ENCODE peak calls at places on chromosomes 6 and 20, in seven cellular contexts. F is heart left ventricle, Q is body of pancreas, C is HepG2, T is uterus, R is WERI-Rb-1, E is fibroblast of lung. H is an unnamed sample. For H3K27me3 and H3K36me3, the result is how much of the 10 kb centered on the place peaks cover.

GRCh38 chr6:10361428-10361827 is 53.4 kb downstream of the TFAP2A start:
- DNase-seq in F (no peak), Q (no peak), C (no peak), T (no peak), R (no peak), E (no peak), H (no peak)

GRCh38 chr6:128275681-128276080 is 244.7 kb downstream of the PTPRK start:
- DNase-seq in F (no peak), Q (no peak), C (no peak), T (no peak), R (no peak), E (peak), H (no peak)

GRCh38 chr6:43970068-43970912 is 157.0 kb downstream of the MRPL14 start:
- DNase-seq in F (no peak), Q (no peak), C (no peak), T (no peak), R (peak), E (no peak), H (no peak)

GRCh38 chr6:157831424-157832249 is 8.6 kb downstream of the SNX9 start:
- DNase-seq in F (peak), Q (no peak), C (no peak), T (no peak), R (peak), E (no peak), H (peak)

GRCh38 chr6:145892026-145892425 is 72.1 kb downstream of the SHPRH start:
- DNase-seq in F (no peak), Q (no peak), C (no peak), T (no peak), R (no peak), E (no peak), H (no peak)

GRCh38 chr6:106444777-106445507 is 84.4 kb downstream of the CRYBG1 start:
- DNase-seq in F (no peak), Q (no peak), C (peak), T (no peak), R (peak), E (peak), H (peak)

GRCh38 chr20:56554869-56555268 is 21.8 kb downstream of the FAM209B start:
- DNase-seq in F (peak), Q (peak), C (peak), T (peak), R (peak), E (peak), H (no peak)

GRCh38 chr6:53524455-53524815 is 20.5 kb downstream of the GCLC start:
- DNase-seq in F (no peak), Q (no peak), C (no peak), T (no peak), R (no peak), E (peak), H (no peak)

GRCh38 chr20:24917797-24918578 is 31.1 kb upstream of the CST7 start:
- DNase-seq in F (peak), Q (peak), C (peak), T (peak), R (peak), E (peak), H (peak)

GRCh38 chr6:127267742-127268588 is 1.3 kb downstream of the RNF146 start:
- DNase-seq in F (no peak), Q (no peak), C (peak), T (no peak), R (no peak), E (no peak), H (no peak)

GRCh38 chr6:125722886-125723285 is 26.5 kb upstream of the HEY2 start:
- DNase-seq in F (no peak), Q (no peak), C (no peak), T (no peak), R (no peak), E (no peak), H (no peak)

GRCh38 chr6:143707702-143708101 is 29.9 kb downstream of the PHACTR2 start:
- DNase-seq in F (no peak), Q (no peak), C (no peak), T (no peak), R (no peak), E (no peak), H (no peak)

GRCh38 chr20:1215386-1216170 is 10.3 kb upstream of the RAD21L1 start:
- DNase-seq in F (no peak), Q (no peak), C (no peak), T (no peak), R (no peak), E (no peak), H (no peak)

GRCh38 chr6:26170951-26171841 is 84.0 kb downstream of the HFE start:
- DNase-seq in F (no peak), Q (no peak), C (no peak), T (no peak), R (no peak), E (peak), H (no peak)

GRCh38 chr20:56924316-56924975 is 295.3 kb downstream of the TFAP2C start:
- DNase-seq in F (no peak), Q (no peak), C (no peak), T (no peak), R (no peak), E (peak), H (no peak)

GRCh38 chr6:81894286-81894685 is 141.8 kb upstream of the TENT5A start:
- DNase-seq in F (no peak), Q (no peak), C (no peak), T (peak), R (no peak), E (peak), H (no peak)

GRCh38 chr20:58870293-58871014 is 17.9 kb downstream of the GNAS start:
- DNase-seq in F (peak), Q (peak), C (peak), T (peak), R (peak), E (peak), H (peak)

GRCh38 chr6:157428418-157429202 is 47.6 kb downstream of the ZDHHC14 start:
- DNase-seq in F (no peak), Q (no peak), C (peak), T (peak), R (no peak), E (no peak), H (peak)

GRCh38 chr20:53677447-53678314 is 84.0 kb upstream of the ZNF217 start:
- DNase-seq in F (peak), Q (peak), C (peak), T (peak), R (peak), E (peak), H (peak)

GRCh38 chr6:154122195-154122925 is 83.3 kb downstream of the OPRM1 start:
- DNase-seq in F (no peak), Q (no peak), C (no peak), T (no peak), R (no peak), E (no peak), H (no peak)

GRCh38 chr6:149094156-149094555 is 223.4 kb upstream of the TAB2 start:
- DNase-seq in F (no peak), Q (peak), C (no peak), T (no peak), R (no peak), E (no peak), H (peak)

GRCh38 chr6:139743629-139744028 is 369.2 kb upstream of the CITED2 start:
- DNase-seq in F (no peak), Q (no peak), C (peak), T (no peak), R (no peak), E (peak), H (no peak)

GRCh38 chr6:29011276-29011734 is 6.2 kb upstream of the ZNF311 start:
- DNase-seq in F (peak), Q (peak), C (no peak), T (peak), R (peak), E (peak), H (peak)

GRCh38 chr20:13422637-13423036 is 201.6 kb downstream of the ISM1 start:
- DNase-seq in F (no peak), Q (no peak), C (peak), T (no peak), R (no peak), E (no peak), H (no peak)

GRCh38 chr6:52409499-52409898 is 10.6 kb upstream of the EFHC1 start:
- DNase-seq in F (no peak), Q (no peak), C (no peak), T (no peak), R (no peak), E (peak), H (no peak)

DNA sequence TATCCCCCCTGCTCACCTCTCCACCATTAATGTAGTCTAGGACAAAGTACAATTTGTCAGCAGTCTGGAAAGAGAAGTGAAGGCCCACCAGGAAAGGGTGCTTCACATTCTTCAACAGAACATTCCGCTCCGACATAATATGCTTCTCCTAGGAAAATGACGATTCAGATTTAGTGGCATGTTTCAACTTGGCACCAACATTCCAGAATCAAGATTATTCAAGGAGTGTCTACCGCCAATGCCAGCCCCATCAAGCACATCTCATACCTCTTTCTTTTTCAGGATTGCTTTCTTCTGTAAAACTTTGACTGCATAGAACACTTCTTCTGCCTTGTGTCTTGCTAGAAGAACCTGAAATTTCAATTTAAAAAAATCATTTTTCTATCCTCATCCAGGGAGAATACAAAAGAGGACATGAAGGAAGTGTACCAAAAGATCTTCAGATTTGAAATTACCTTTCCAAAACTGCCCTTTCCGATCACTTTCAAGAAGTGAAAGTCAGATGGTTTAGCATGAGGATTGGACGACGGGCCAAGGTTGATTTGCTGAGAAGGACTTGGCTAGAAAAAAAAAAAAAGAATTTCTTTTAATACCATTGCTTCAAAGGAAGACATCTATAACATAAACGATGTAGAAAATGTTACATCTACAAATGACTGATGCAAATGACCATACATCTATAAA is 120.7 kb upstream of the SLC2A12 start:
- DNase-seq in F (no peak), Q (no peak), C (no peak), T (no peak), R (no peak), E (peak), H (no peak)
- H3K4me3 ChIP-seq in F (peak), Q (peak), C (peak), T (peak), R (no peak), E (peak), H (no peak)

GRCh38 chr20:23046431-23046830 is 3.0 kb downstream of the THBD start:
- DNase-seq in F (no peak), Q (no peak), C (no peak), T (no peak), R (no peak), E (no peak), H (no peak)
- H3K27me3 ChIP-seq in F (under half), Q (under half), C (under half), T (under half), R (half or more), E (under half), H (under half)

DNA sequence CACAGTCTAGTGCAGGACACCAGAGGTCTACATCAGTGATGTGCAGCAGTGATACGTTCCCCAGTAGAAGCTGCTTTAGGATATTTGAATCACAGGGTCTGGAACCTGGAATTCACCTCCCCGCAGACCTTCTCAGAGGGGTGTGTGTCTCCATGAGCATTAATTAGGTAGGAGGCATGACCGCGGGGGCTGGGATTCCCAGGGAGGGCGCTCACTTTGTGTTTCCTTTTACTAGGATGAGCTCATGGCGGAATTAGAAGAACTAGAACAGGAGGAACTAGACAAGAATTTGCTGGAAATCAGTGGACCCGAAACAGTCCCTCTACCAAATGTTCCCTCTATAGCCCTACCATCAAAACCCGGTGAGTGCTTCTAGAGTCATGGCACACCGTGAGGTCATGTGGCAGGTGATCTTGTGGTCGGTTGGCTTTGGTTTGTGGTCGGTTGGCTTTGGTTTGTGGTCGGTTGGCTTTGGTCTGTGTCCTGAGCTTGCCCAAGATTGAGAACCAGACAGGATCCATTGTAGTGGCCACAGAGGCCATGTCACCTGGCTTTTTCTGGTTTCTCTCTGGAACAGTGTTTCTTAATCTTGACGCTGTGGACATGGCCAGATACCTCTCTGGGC is 40.8 kb downstream of the CHMP4B start:
- DNase-seq in F (no peak), Q (no peak), C (no peak), T (no peak), R (no peak), E (no peak), H (no peak)
- H3K36me3 ChIP-seq in F (half or more), Q (under half), C (half or more), T (under half), R (under half), E (under half), H (under half)

GRCh38 chr6:46016063-46016608 is 476 bp upstream of the CLIC5 start:
- DNase-seq in F (no peak), Q (no peak), C (no peak), T (no peak), R (no peak), E (no peak), H (peak)

GRCh38 chr6:46015119-46015968 is at the start of gene CLIC5:
- DNase-seq in F (peak), Q (peak), C (no peak), T (no peak), R (peak), E (no peak), H (peak)

GRCh38 chr6:46013639-46014038 is 2.0 kb downstream of the CLIC5 start:
- DNase-seq in F (no peak), Q (no peak), C (no peak), T (no peak), R (no peak), E (no peak), H (peak)

GRCh38 chr6:46014054-46014453 is 1.6 kb downstream of the CLIC5 start:
- DNase-seq in F (no peak), Q (no peak), C (no peak), T (no peak), R (no peak), E (no peak), H (no peak)

GRCh38 chr6:46014511-46015118 is 1.0 kb downstream of the CLIC5 start:
- DNase-seq in F (peak), Q (peak), C (no peak), T (no peak), R (no peak), E (no peak), H (peak)
- H3K4me3 ChIP-seq in F (peak), Q (peak), C (no peak), T (peak), R (peak), E (no peak), H (peak)

GRCh38 chr20:63422653-63423052 is 49.8 kb downstream of the KCNQ2 start:
- DNase-seq in F (no peak), Q (no peak), C (no peak), T (no peak), R (peak), E (no peak), H (no peak)
- H3K27me3 ChIP-seq in F (under half), Q (under half), C (half or more), T (under half), R (under half), E (under half), H (under half)

GRCh38 chr6:15510121-15510520 is 152.7 kb downstream of the DTNBP1 start:
- DNase-seq in F (no peak), Q (no peak), C (no peak), T (no peak), R (no peak), E (no peak), H (no peak)

GRCh38 chr6:15507746-15508145 is 155.1 kb downstream of the DTNBP1 start:
- DNase-seq in F (no peak), Q (no peak), C (no peak), T (no peak), R (no peak), E (no peak), H (no peak)

GRCh38 chr6:15508363-15509330 is 154.2 kb downstream of the DTNBP1 start:
- DNase-seq in F (no peak), Q (no peak), C (no peak), T (no peak), R (no peak), E (no peak), H (no peak)

GRCh38 chr6:15510536-15511247 is 152.1 kb downstream of the DTNBP1 start:
- DNase-seq in F (no peak), Q (no peak), C (no peak), T (no peak), R (no peak), E (no peak), H (no peak)

GRCh38 chr6:15509335-15509933 is 153.4 kb downstream of the DTNBP1 start:
- DNase-seq in F (no peak), Q (no peak), C (no peak), T (no peak), R (no peak), E (no peak), H (no peak)
- H3K36me3 ChIP-seq in F (half or more), Q (under half), C (under half), T (under half), R (half or more), E (under half), H (half or more)

H was measured in H7.